ENCODE peak calls at places on chromosomes 11 and 22, in eight cellular contexts. Z is MM.1S, R is GM23338, V is HCT116, F is neural progenitor cell, T is hepatocyte, A is OCI-LY7, H is SK-N-SH. M is an unnamed sample.

GRCh38 chr11:69770525-69770924 is 4.6 kb downstream of the FGF4 start:
- DNase-seq in R (peak; percentile 65), T (no peak), A (no peak), H (no peak), V (no peak), Z (no peak), F (peak; percentile 63), M (no peak)

GRCh38 chr11:104705475-104706195 is 192.6 kb downstream of the CASP12 start:
- DNase-seq in V (no peak), R (no peak), A (peak; percentile 77), H (no peak), F (no peak), Z (peak; percentile 96), T (peak; percentile 5), M (peak; percentile 12)

GRCh38 chr22:24230911-24231656 is 13.8 kb downstream of the GGT5 start:
- DNase-seq in H (peak; percentile 53), F (peak; percentile 71), Z (peak; percentile 40), A (peak; percentile 61), R (peak; percentile 88), V (no peak), T (peak; percentile 40), M (no peak)

GRCh38 chr22:32204211-32204855 is 540 bp downstream of the RFPL2 start:
- DNase-seq in T (peak; percentile 56), Z (no peak), H (peak; percentile 60), A (no peak), R (peak; percentile 63), V (no peak), F (peak; percentile 63), M (no peak)

GRCh38 chr22:42389137-42389536 is 43.1 kb downstream of the NFAM1 start:
- DNase-seq in F (no peak), A (no peak), Z (no peak), R (no peak), H (no peak), V (no peak), T (no peak), M (no peak)

GRCh38 chr11:61866958-61867343 is 24.4 kb downstream of the FADS3 start:
- DNase-seq in A (no peak), T (no peak), Z (no peak), H (no peak), V (no peak), R (no peak), F (no peak), M (no peak)

GRCh38 chr11:29669336-29669735 is 347.5 kb downstream of the KCNA4 start:
- DNase-seq in F (no peak), T (no peak), V (no peak), A (no peak), R (no peak), H (no peak), Z (no peak), M (no peak)

GRCh38 chr11:4960877-4961276 is 5.4 kb upstream of the OR51A2 start:
- DNase-seq in R (no peak), F (no peak), T (no peak), V (no peak), Z (no peak), H (no peak), A (no peak), M (no peak)

GRCh38 chr11:128208329-128209220 is 378.8 kb downstream of the ETS1 start:
- DNase-seq in H (no peak), F (no peak), V (peak; percentile 57), T (no peak), Z (no peak), A (no peak), R (no peak), M (peak; percentile 99)

GRCh38 chr11:57425565-57426438 is 1.1 kb downstream of the SLC43A3 start:
- DNase-seq in Z (no peak), F (no peak), R (no peak), V (no peak), A (no peak), H (no peak), T (peak; percentile 32), M (no peak)

GRCh38 chr11:993141-993540 is 43.4 kb downstream of the MUC6 start:
- DNase-seq in F (no peak), V (no peak), R (no peak), Z (no peak), T (no peak), A (no peak), H (no peak), M (no peak)

GRCh38 chr11:132402056-132402684 is 1031.8 kb downstream of the NTM start:
- DNase-seq in F (peak; percentile 80), Z (peak; percentile 86), H (peak; percentile 69), R (peak; percentile 79), V (no peak), A (no peak), T (peak; percentile 65), M (peak; percentile 22)

GRCh38 chr11:89504270-89504669 is 13.1 kb upstream of the NOX4 start:
- DNase-seq in R (no peak), V (no peak), Z (no peak), H (no peak), F (no peak), A (no peak), T (no peak), M (no peak)

GRCh38 chr11:89495951-89496350 is 4.8 kb upstream of the NOX4 start:
- DNase-seq in T (peak; percentile 18), V (no peak), H (no peak), R (no peak), A (no peak), F (peak; percentile 50), Z (no peak), M (peak; percentile 13)

GRCh38 chr11:89503422-89503821 is 12.2 kb upstream of the NOX4 start:
- DNase-seq in R (no peak), V (no peak), A (no peak), T (no peak), H (no peak), Z (no peak), F (no peak), M (no peak)

DNA sequence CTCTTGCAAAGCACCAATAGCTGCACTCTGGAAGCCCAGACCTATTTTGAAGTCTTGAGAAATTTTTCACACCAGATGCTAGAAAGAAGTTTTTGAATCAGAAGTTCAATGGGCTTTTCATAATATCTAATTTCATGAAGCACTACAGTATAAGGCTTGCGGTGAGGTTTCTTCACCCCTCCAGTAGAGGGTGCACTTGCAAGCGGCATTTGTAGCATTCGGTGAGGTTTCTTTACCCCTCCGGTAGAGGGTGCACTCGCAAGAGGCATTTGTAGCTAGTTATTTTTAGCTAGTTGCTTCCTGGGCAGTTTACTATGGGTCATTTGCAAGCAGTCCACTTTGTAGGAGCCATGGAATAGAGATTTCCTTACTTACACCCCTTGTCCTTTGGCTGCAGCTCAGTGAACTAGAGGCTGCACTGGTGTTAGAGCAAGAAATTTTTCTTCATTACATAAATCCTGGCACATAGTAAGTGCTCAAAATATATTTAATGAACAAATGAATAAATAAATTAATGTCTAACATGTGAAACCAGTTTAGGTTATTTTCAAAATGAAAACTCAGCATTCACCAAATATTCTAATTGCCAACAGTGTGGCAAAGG is 7.8 kb upstream of the NOX4 start:
- DNase-seq in A (no peak), R (peak; percentile 51), V (peak; percentile 13), Z (no peak), H (no peak), F (no peak), T (no peak), M (peak; percentile 45)
- TF ChIP-seq CTCF in A (peak; percentile 70), R (peak; percentile 86), V (peak; percentile 91), Z (peak; percentile 23), H (peak; percentile 33), F (peak; percentile 46), T (peak; percentile 7), M (peak; percentile 94)

DNA sequence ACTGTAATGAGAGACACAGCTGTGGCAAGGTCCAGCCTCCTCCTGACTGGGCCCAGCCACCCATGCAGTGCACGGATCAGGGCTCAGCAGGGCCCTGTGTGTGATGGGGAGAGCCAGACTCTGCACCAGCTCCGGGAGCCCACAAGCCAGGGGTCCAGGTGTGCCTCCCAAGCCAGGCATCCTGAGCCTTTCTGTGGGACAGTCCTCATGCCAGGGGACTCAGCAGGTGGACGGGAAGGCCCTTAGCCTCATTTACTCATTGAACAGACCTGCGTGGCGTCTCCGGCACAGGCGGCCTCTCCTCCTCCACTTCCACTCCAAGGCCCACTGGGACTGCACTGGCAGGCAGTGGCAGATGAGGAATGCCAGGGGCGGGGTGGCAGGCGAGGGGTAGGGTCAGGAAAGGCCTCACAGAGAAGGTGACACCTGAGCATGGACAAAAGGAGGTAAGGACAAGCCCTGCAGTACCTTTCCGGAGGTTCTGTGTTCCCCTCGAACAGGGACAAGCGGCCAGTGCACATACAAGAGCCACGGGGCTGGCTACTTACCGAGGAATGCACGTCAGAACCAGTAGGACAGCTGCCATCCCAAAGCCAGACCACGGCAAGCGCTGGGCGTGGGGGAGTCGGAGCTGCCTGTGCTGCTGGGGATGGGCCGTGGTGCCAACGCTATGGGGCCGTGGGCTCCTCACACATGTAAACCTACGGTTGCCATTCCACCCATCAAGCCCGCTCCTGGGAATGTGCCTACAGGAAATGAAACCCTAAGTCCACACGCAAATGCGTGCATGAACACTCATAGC is 52.7 kb downstream of the IGF2 start:
- DNase-seq in V (no peak), T (no peak), A (no peak), R (no peak), H (no peak), Z (no peak), F (no peak), M (no peak)
- H3K4me1 ChIP-seq in V (peaks cover 11% of the 10 kb centered on the region), T (no peaks in the 10 kb centered on the region), A (no peaks in the 10 kb centered on the region), R (peaks cover 5% of the 10 kb centered on the region), H (no peaks in the 10 kb centered on the region), Z (no peaks in the 10 kb centered on the region), F (no peaks in the 10 kb centered on the region), M (no peaks in the 10 kb centered on the region)

DNA sequence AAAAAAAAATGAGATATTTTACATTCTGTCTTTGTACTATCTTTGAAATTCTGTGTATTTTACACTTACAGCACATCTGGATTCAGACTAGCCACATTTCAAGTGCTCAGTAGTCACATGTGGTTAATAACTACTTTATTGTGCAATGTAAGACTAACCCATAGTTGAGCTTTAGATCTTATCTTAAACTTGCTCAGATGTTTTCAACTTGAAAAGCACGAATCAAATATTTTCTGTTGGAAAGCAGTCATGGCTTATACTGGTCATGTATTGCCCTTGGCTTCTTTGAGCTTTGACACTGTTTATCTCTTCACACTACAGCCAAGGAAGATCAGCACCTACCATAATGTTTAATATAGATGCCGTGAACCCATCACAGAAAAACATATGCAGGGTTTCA is 4.3 kb downstream of the RBX1 start:
- DNase-seq in T (no peak), H (no peak), A (no peak), R (no peak), F (no peak), Z (no peak), V (no peak), M (no peak)
- TF ChIP-seq EZH2phosphoT487 in T (no peak), H (no peak), A (no peak), R (no peak), F (no peak), Z (no peak), V (no peak), M (no peak)

GRCh38 chr11:64556721-64557250 is 34.2 kb upstream of the SLC22A12 start:
- DNase-seq in Z (no peak), H (no peak), V (no peak), F (no peak), A (no peak), R (no peak), T (no peak), M (no peak)

GRCh38 chr11:64556044-64556720 is 34.8 kb upstream of the SLC22A12 start:
- DNase-seq in R (no peak), F (no peak), Z (no peak), V (no peak), T (no peak), H (no peak), A (no peak), M (no peak)

GRCh38 chr11:64549969-64550368 is 41.1 kb upstream of the SLC22A12 start:
- DNase-seq in F (no peak), A (no peak), Z (no peak), H (no peak), V (no peak), R (no peak), T (no peak), M (no peak)

GRCh38 chr11:64558065-64558745 is 32.8 kb upstream of the SLC22A12 start:
- DNase-seq in R (peak; percentile 76), Z (no peak), H (no peak), A (no peak), V (no peak), F (peak; percentile 69), T (no peak), M (no peak)

GRCh38 chr11:64553554-64554201 is 37.3 kb upstream of the SLC22A12 start:
- DNase-seq in V (no peak), Z (peak; percentile 28), A (peak; percentile 59), T (peak; percentile 72), R (peak; percentile 86), H (peak; percentile 83), F (peak; percentile 72), M (peak; percentile 65)
- TF ChIP-seq CTCF in V (peak; percentile 95), Z (peak; percentile 95), A (peak; percentile 98), T (peak; percentile 98), R (peak; percentile 97), H (peak; percentile 93), F (peak; percentile 99), M (peak; percentile 98)